ENCODE peak calls at places on chromosomes 2 and 18, in six cellular contexts. L is MCF 10A, Z is HTR-8/SVneo, W is M059J, U is NB4, X is endothelial cell. J is an unnamed sample.

GRCh38 chr2:88247531-88247930 is 77.4 kb downstream of the THNSL2 start:
- DNase-seq in L (no peak), Z (no peak), W (peak), U (no peak), X (no peak), J (no peak)

GRCh38 chr18:76348267-76349066 is 146.6 kb downstream of the ZNF516 start:
- DNase-seq in L (no peak), Z (no peak), W (no peak), U (no peak), X (no peak), J (no peak)

GRCh38 chr2:224591245-224591644 is 6.1 kb upstream of the CUL3 start:
- DNase-seq in L (no peak), Z (no peak), W (no peak), U (no peak), X (no peak), J (no peak)

GRCh38 chr2:120797421-120798289 is 62.0 kb downstream of the GLI2 start:
- DNase-seq in L (no peak), Z (no peak), W (peak), U (no peak), X (no peak), J (no peak)

GRCh38 chr2:200373973-200374416 is 67.5 kb downstream of the SPATS2L start:
- DNase-seq in L (peak), Z (no peak), W (no peak), U (no peak), X (no peak), J (no peak)

GRCh38 chr18:55264108-55264507 is 304.8 kb upstream of the CCDC68 start:
- DNase-seq in L (no peak), Z (no peak), W (peak), U (no peak), X (no peak), J (no peak)

GRCh38 chr18:3345452-3345851 is 83.5 kb downstream of the MYL12B start:
- DNase-seq in L (peak), Z (no peak), W (peak), U (no peak), X (no peak), J (no peak)

GRCh38 chr2:112047537-112048235 is 7.4 kb upstream of the TMEM87B start:
- DNase-seq in L (no peak), Z (no peak), W (no peak), U (no peak), X (no peak), J (no peak)

GRCh38 chr2:233835230-233836186 is 18.8 kb downstream of the HJURP start:
- DNase-seq in L (no peak), Z (no peak), W (no peak), U (no peak), X (no peak), J (no peak)

GRCh38 chr18:48676346-48676745 is 137.5 kb downstream of the CTIF start:
- DNase-seq in L (no peak), Z (no peak), W (no peak), U (no peak), X (no peak), J (no peak)

GRCh38 chr2:64975232-64975791 is 13.9 kb upstream of the SLC1A4 start:
- DNase-seq in L (peak), Z (peak), W (peak), U (no peak), X (no peak), J (peak)

GRCh38 chr18:48802543-48803428 is 148.0 kb downstream of the SMAD7 start:
- DNase-seq in L (no peak), Z (no peak), W (no peak), U (no peak), X (no peak), J (no peak)

GRCh38 chr2:175195012-175195411 is 13.5 kb upstream of the ATP5MC3 start:
- DNase-seq in L (no peak), Z (no peak), W (no peak), U (no peak), X (no peak), J (no peak)

GRCh38 chr2:23696163-23697045 is 230.5 kb downstream of the ATAD2B start:
- DNase-seq in L (no peak), Z (no peak), W (no peak), U (no peak), X (no peak), J (no peak)

GRCh38 chr2:47654790-47655562 is 128.0 kb upstream of the MSH6 start:
- DNase-seq in L (peak), Z (no peak), W (peak), U (no peak), X (no peak), J (no peak)

GRCh38 chr2:105644174-105644980 is 100.3 kb upstream of the NCK2 start:
- DNase-seq in L (no peak), Z (no peak), W (no peak), U (no peak), X (no peak), J (no peak)

GRCh38 chr2:33620-34019 is 12.7 kb downstream of the FAM110C start:
- DNase-seq in L (peak), Z (no peak), W (peak), U (no peak), X (no peak), J (no peak)

GRCh38 chr2:236167297-236168109 is 683 bp downstream of the GBX2 start:
- DNase-seq in L (no peak), Z (peak), W (peak), U (peak), X (peak), J (no peak)

GRCh38 chr2:232937278-232937906 is 67.3 kb downstream of the SNORC start:
- DNase-seq in L (peak), Z (peak), W (peak), U (peak), X (no peak), J (peak)

GRCh38 chr2:158013791-158014190 is 87.9 kb upstream of the UPP2 start:
- DNase-seq in L (no peak), Z (no peak), W (no peak), U (no peak), X (no peak), J (no peak)

GRCh38 chr2:184692137-184692734 is 93.9 kb downstream of the ZNF804A start:
- DNase-seq in L (no peak), Z (no peak), W (peak), U (peak), X (no peak), J (no peak)

GRCh38 chr18:39215920-39216319 is 1650.3 kb upstream of the CELF4 start:
- DNase-seq in L (no peak), Z (no peak), W (no peak), U (no peak), X (no peak), J (no peak)

GRCh38 chr18:80154293-80154692 is 45.2 kb downstream of the ADNP2 start:
- DNase-seq in L (peak), Z (peak), W (peak), U (peak), X (peak), J (no peak)

GRCh38 chr2:38763226-38763625 is 12.1 kb upstream of the SRSF7 start:
- DNase-seq in L (no peak), Z (no peak), W (no peak), U (no peak), X (no peak), J (no peak)

GRCh38 chr2:20611077-20611843 is 39.6 kb downstream of the HS1BP3 start:
- DNase-seq in L (no peak), Z (no peak), W (peak), U (no peak), X (peak), J (peak)

GRCh38 chr2:86193901-86194567 is 1.2 kb downstream of the IMMT start:
- DNase-seq in L (peak), Z (no peak), W (no peak), U (peak), X (no peak), J (no peak)

GRCh38 chr2:236512902-236513433 is 56.7 kb upstream of the ACKR3 start:
- DNase-seq in L (peak), Z (peak), W (peak), U (peak), X (peak), J (peak)

GRCh38 chr2:128554151-128554769 is 235.6 kb upstream of the HS6ST1 start:
- DNase-seq in L (no peak), Z (no peak), W (no peak), U (no peak), X (no peak), J (no peak)

GRCh38 chr18:62332964-62333695 is 8.0 kb downstream of the TNFRSF11A start:
- DNase-seq in L (no peak), Z (no peak), W (no peak), U (no peak), X (no peak), J (no peak)

GRCh38 chr2:169528271-169528701 is 18.8 kb downstream of the KLHL41 start:
- DNase-seq in L (peak), Z (peak), W (peak), U (peak), X (peak), J (no peak)

GRCh38 chr2:63192889-63193778 is 142.5 kb downstream of the OTX1 start:
- DNase-seq in L (no peak), Z (no peak), W (no peak), U (no peak), X (no peak), J (no peak)

GRCh38 chr2:232911712-232912277 is 41.7 kb downstream of the SNORC start:
- DNase-seq in L (no peak), Z (no peak), W (no peak), U (no peak), X (no peak), J (no peak)

GRCh38 chr18:741931-742512 is 29.6 kb upstream of the ENOSF1 start:
- DNase-seq in L (peak), Z (peak), W (peak), U (peak), X (no peak), J (peak)

GRCh38 chr2:192593561-192593960 is 398.8 kb upstream of the TMEFF2 start:
- DNase-seq in L (no peak), Z (no peak), W (peak), U (no peak), X (no peak), J (no peak)

GRCh38 chr2:40625849-40626248 is 174.0 kb upstream of the SLC8A1 start:
- DNase-seq in L (peak), Z (no peak), W (peak), U (peak), X (no peak), J (peak)